ENCODE peak calls at places on chromosome 21, in five cellular contexts. D is stromal cell of bone marrow, X is smooth muscle cell of the brain vasculature, Z is mesendoderm, G is hippocampal formation. S is an unnamed sample.

GRCh38 chr21:26130249-26130896 is 40.2 kb downstream of the APP start:
- DNase-seq in D (no peak), X (no peak), Z (peak; percentile 51), G (no peak), S (no peak)

GRCh38 chr21:38716942-38717341 is 88.8 kb upstream of the ETS2 start:
- DNase-seq in D (peak; percentile 59), X (no peak), Z (no peak), G (no peak), S (no peak)

GRCh38 chr21:18058731-18059398 is 185.8 kb upstream of the CHODL start:
- DNase-seq in D (no peak), X (no peak), Z (no peak), G (no peak), S (no peak)

GRCh38 chr21:14251336-14251735 is 35.4 kb downstream of the RBM11 start:
- DNase-seq in D (no peak), X (no peak), Z (no peak), G (no peak), S (no peak)

GRCh38 chr21:43956019-43956666 is 56.0 kb upstream of the TRAPPC10 start:
- DNase-seq in D (no peak), X (no peak), Z (no peak), G (no peak), S (no peak)

GRCh38 chr21:31586118-31586517 is 73.4 kb upstream of the SOD1 start:
- DNase-seq in D (no peak), X (no peak), Z (no peak), G (no peak), S (no peak)

GRCh38 chr21:17989780-17990179 is 170.6 kb upstream of the C21orf91 start:
- DNase-seq in D (no peak), X (no peak), Z (no peak), G (no peak), S (no peak)

GRCh38 chr21:14585122-14585521 is 39.0 kb upstream of the SAMSN1 start:
- DNase-seq in D (no peak), X (no peak), Z (no peak), G (no peak), S (no peak)

GRCh38 chr21:35222541-35222941 is 173.4 kb upstream of the RUNX1 start:
- DNase-seq in D (no peak), X (no peak), Z (peak; percentile 12), G (no peak), S (no peak)

GRCh38 chr21:46229133-46229922 is 754 bp upstream of the LSS start:
- DNase-seq in D (no peak), X (no peak), Z (peak; percentile 10), G (no peak), S (no peak)

GRCh38 chr21:39504230-39504629 is 52.5 kb downstream of the SH3BGR start:
- DNase-seq in D (no peak), X (no peak), Z (no peak), G (no peak), S (no peak)

GRCh38 chr21:36461277-36461917 is 18.5 kb downstream of the CLDN14 start:
- DNase-seq in D (no peak), X (no peak), Z (no peak), G (no peak), S (no peak)

GRCh38 chr21:44051462-44051941 is 39.4 kb downstream of the TRAPPC10 start:
- DNase-seq in D (peak; percentile 74), X (peak; percentile 77), Z (no peak), G (peak; percentile 41), S (no peak)

GRCh38 chr21:25359724-25360123 is 247.6 kb downstream of the MRPL39 start:
- DNase-seq in D (no peak), X (no peak), Z (no peak), G (no peak), S (no peak)

GRCh38 chr21:38306833-38307232 is 50.0 kb downstream of the KCNJ15 start:
- DNase-seq in D (peak; percentile 89), X (no peak), Z (no peak), G (no peak), S (peak; percentile 9)

GRCh38 chr21:45441431-45442255 is 36.7 kb downstream of the COL18A1 start:
- DNase-seq in D (no peak), X (no peak), Z (no peak), G (no peak), S (no peak)